ENCODE peak calls at places on chromosome 2, in ten cellular contexts. One of them, this sample, is unnamed.

GRCh38 chr2:133733856-133734255 is 165.6 kb upstream of the NCKAP5 start:
- DNase-seq in hypothalamus: no peak
- DNase-seq in kidney epithelial cell: no peak
- DNase-seq in midbrain: no peak
- DNase-seq in fibroblast of the aortic adventitia: peak; percentile 38
- DNase-seq in CD8-positive, alpha-beta memory T cell: no peak
- DNase-seq in ELR: peak; percentile 71
- DNase-seq in activated CD8-positive, alpha-beta memory T cell treated with anti-CD3 and anti-CD28 coated beads for 48 hours: no peak
- DNase-seq in activated gamma-delta T cell treated with Interleukin-2 at 50 U/mL for 16 hours: no peak
- DNase-seq in frontal cortex: no peak
- DNase-seq in this sample: peak; percentile 39

GRCh38 chr2:135840601-135841000 is 3.6 kb upstream of the LCT start:
- DNase-seq in CD8-positive, alpha-beta memory T cell: no peak
- DNase-seq in midbrain: no peak
- DNase-seq in ELR: no peak
- DNase-seq in frontal cortex: no peak
- DNase-seq in activated CD8-positive, alpha-beta memory T cell treated with anti-CD3 and anti-CD28 coated beads for 48 hours: no peak
- DNase-seq in kidney epithelial cell: no peak
- DNase-seq in fibroblast of the aortic adventitia: peak; percentile 50
- DNase-seq in hypothalamus: no peak
- DNase-seq in activated gamma-delta T cell treated with Interleukin-2 at 50 U/mL for 16 hours: no peak
- DNase-seq in this sample: peak; percentile 10

GRCh38 chr2:53641290-53641689 is 126.3 kb upstream of the CHAC2 start:
- DNase-seq in ELR: no peak
- DNase-seq in midbrain: no peak
- DNase-seq in kidney epithelial cell: no peak
- DNase-seq in fibroblast of the aortic adventitia: no peak
- DNase-seq in activated CD8-positive, alpha-beta memory T cell treated with anti-CD3 and anti-CD28 coated beads for 48 hours: no peak
- DNase-seq in hypothalamus: no peak
- DNase-seq in frontal cortex: no peak
- DNase-seq in activated gamma-delta T cell treated with Interleukin-2 at 50 U/mL for 16 hours: no peak
- DNase-seq in CD8-positive, alpha-beta memory T cell: no peak
- DNase-seq in this sample: no peak

GRCh38 chr2:1718339-1719220 is 25.7 kb downstream of the PXDN start:
- DNase-seq in frontal cortex: no peak
- DNase-seq in activated CD8-positive, alpha-beta memory T cell treated with anti-CD3 and anti-CD28 coated beads for 48 hours: no peak
- DNase-seq in ELR: no peak
- DNase-seq in hypothalamus: no peak
- DNase-seq in fibroblast of the aortic adventitia: no peak
- DNase-seq in kidney epithelial cell: no peak
- DNase-seq in activated gamma-delta T cell treated with Interleukin-2 at 50 U/mL for 16 hours: no peak
- DNase-seq in CD8-positive, alpha-beta memory T cell: no peak
- DNase-seq in midbrain: no peak
- DNase-seq in this sample: no peak

GRCh38 chr2:71073475-71073874 is 5.0 kb downstream of the NAGK start:
- DNase-seq in hypothalamus: no peak
- DNase-seq in ELR: no peak
- DNase-seq in activated CD8-positive, alpha-beta memory T cell treated with anti-CD3 and anti-CD28 coated beads for 48 hours: no peak
- DNase-seq in frontal cortex: no peak
- DNase-seq in midbrain: no peak
- DNase-seq in kidney epithelial cell: no peak
- DNase-seq in CD8-positive, alpha-beta memory T cell: no peak
- DNase-seq in activated gamma-delta T cell treated with Interleukin-2 at 50 U/mL for 16 hours: no peak
- DNase-seq in fibroblast of the aortic adventitia: no peak
- DNase-seq in this sample: no peak

GRCh38 chr2:165281387-165281786 is 42.2 kb downstream of the SCN2A start:
- DNase-seq in hypothalamus: no peak
- DNase-seq in CD8-positive, alpha-beta memory T cell: no peak
- DNase-seq in activated gamma-delta T cell treated with Interleukin-2 at 50 U/mL for 16 hours: no peak
- DNase-seq in frontal cortex: no peak
- DNase-seq in activated CD8-positive, alpha-beta memory T cell treated with anti-CD3 and anti-CD28 coated beads for 48 hours: no peak
- DNase-seq in midbrain: no peak
- DNase-seq in ELR: no peak
- DNase-seq in fibroblast of the aortic adventitia: peak; percentile 7
- DNase-seq in kidney epithelial cell: no peak
- DNase-seq in this sample: no peak

GRCh38 chr2:66428986-66429612 is 5.8 kb upstream of the MEIS1 start:
- DNase-seq in ELR: peak; percentile 69
- DNase-seq in midbrain: peak; percentile 76
- DNase-seq in hypothalamus: no peak
- DNase-seq in activated gamma-delta T cell treated with Interleukin-2 at 50 U/mL for 16 hours: no peak
- DNase-seq in activated CD8-positive, alpha-beta memory T cell treated with anti-CD3 and anti-CD28 coated beads for 48 hours: no peak
- DNase-seq in frontal cortex: no peak
- DNase-seq in kidney epithelial cell: no peak
- DNase-seq in CD8-positive, alpha-beta memory T cell: no peak
- DNase-seq in fibroblast of the aortic adventitia: peak; percentile 81
- DNase-seq in this sample: peak; percentile 82

GRCh38 chr2:26477911-26478253 is at the start of gene OTOF:
- DNase-seq in ELR: peak; percentile 72
- DNase-seq in activated gamma-delta T cell treated with Interleukin-2 at 50 U/mL for 16 hours: no peak
- DNase-seq in frontal cortex: no peak
- DNase-seq in midbrain: no peak
- DNase-seq in hypothalamus: no peak
- DNase-seq in kidney epithelial cell: no peak
- DNase-seq in activated CD8-positive, alpha-beta memory T cell treated with anti-CD3 and anti-CD28 coated beads for 48 hours: no peak
- DNase-seq in fibroblast of the aortic adventitia: peak; percentile 68
- DNase-seq in CD8-positive, alpha-beta memory T cell: no peak
- DNase-seq in this sample: peak; percentile 78

GRCh38 chr2:240999001-240999791 is 778 bp downstream of the SNED1 start:
- DNase-seq in fibroblast of the aortic adventitia: no peak
- DNase-seq in midbrain: no peak
- DNase-seq in kidney epithelial cell: no peak
- DNase-seq in CD8-positive, alpha-beta memory T cell: no peak
- DNase-seq in ELR: no peak
- DNase-seq in activated CD8-positive, alpha-beta memory T cell treated with anti-CD3 and anti-CD28 coated beads for 48 hours: no peak
- DNase-seq in activated gamma-delta T cell treated with Interleukin-2 at 50 U/mL for 16 hours: peak; percentile 1
- DNase-seq in frontal cortex: no peak
- DNase-seq in hypothalamus: no peak
- DNase-seq in this sample: no peak

GRCh38 chr2:101255501-101255900 is 2.8 kb downstream of the CNOT11 start:
- DNase-seq in midbrain: no peak
- DNase-seq in frontal cortex: no peak
- DNase-seq in activated CD8-positive, alpha-beta memory T cell treated with anti-CD3 and anti-CD28 coated beads for 48 hours: no peak
- DNase-seq in ELR: peak; percentile 46
- DNase-seq in kidney epithelial cell: no peak
- DNase-seq in hypothalamus: no peak
- DNase-seq in fibroblast of the aortic adventitia: peak; percentile 24
- DNase-seq in CD8-positive, alpha-beta memory T cell: no peak
- DNase-seq in activated gamma-delta T cell treated with Interleukin-2 at 50 U/mL for 16 hours: no peak
- DNase-seq in this sample: peak; percentile 25

GRCh38 chr2:95044598-95044997 is 19.1 kb downstream of the MAL start:
- DNase-seq in frontal cortex: no peak
- DNase-seq in hypothalamus: no peak
- DNase-seq in activated CD8-positive, alpha-beta memory T cell treated with anti-CD3 and anti-CD28 coated beads for 48 hours: no peak
- DNase-seq in ELR: no peak
- DNase-seq in CD8-positive, alpha-beta memory T cell: no peak
- DNase-seq in midbrain: no peak
- DNase-seq in kidney epithelial cell: no peak
- DNase-seq in fibroblast of the aortic adventitia: no peak
- DNase-seq in activated gamma-delta T cell treated with Interleukin-2 at 50 U/mL for 16 hours: no peak
- DNase-seq in this sample: no peak